ENCODE peak calls at places on chromosomes 5 and 9, in eight cellular contexts. C, L, G, K, B, H, I and Z are unnamed samples.

GRCh38 chr9:124662561-124662960 is 108.5 kb downstream of the NR6A1 start:
- DNase-seq in C (no peak), L (no peak), G (no peak), K (no peak), B (no peak), H (no peak), I (no peak), Z (no peak)

GRCh38 chr5:81140942-81141341 is 92.2 kb upstream of the CKMT2 start:
- DNase-seq in C (no peak), L (no peak), G (no peak), K (no peak), B (peak), H (no peak), I (no peak), Z (no peak)

GRCh38 chr5:26641492-26641891 is 396.9 kb downstream of the CDH9 start:
- DNase-seq in C (no peak), L (no peak), G (no peak), K (no peak), B (no peak), H (no peak), I (no peak), Z (no peak)

GRCh38 chr5:16809816-16810502 is 126.1 kb downstream of the MYO10 start:
- DNase-seq in C (no peak), L (no peak), G (no peak), K (no peak), B (no peak), H (no peak), I (peak), Z (no peak)

GRCh38 chr5:52738095-52738506 is 49.6 kb upstream of the ITGA1 start:
- DNase-seq in C (no peak), L (no peak), G (peak), K (no peak), B (no peak), H (no peak), I (no peak), Z (no peak)

GRCh38 chr5:112142769-112143270 is 276.3 kb downstream of the EPB41L4A start:
- DNase-seq in C (no peak), L (no peak), G (peak), K (no peak), B (peak), H (no peak), I (no peak), Z (no peak)

GRCh38 chr9:120528834-120529233 is 51.1 kb downstream of the CDK5RAP2 start:
- DNase-seq in C (no peak), L (no peak), G (no peak), K (no peak), B (no peak), H (no peak), I (no peak), Z (no peak)

GRCh38 chr5:61394078-61394701 is 62.1 kb downstream of the ZSWIM6 start:
- DNase-seq in C (no peak), L (no peak), G (no peak), K (no peak), B (no peak), H (no peak), I (no peak), Z (no peak)

GRCh38 chr5:87411586-87412416 is 929 bp downstream of the CCNH start:
- DNase-seq in C (no peak), L (peak), G (peak), K (no peak), B (peak), H (no peak), I (peak), Z (no peak)

GRCh38 chr5:2432070-2432920 is 319.2 kb downstream of the IRX2 start:
- DNase-seq in C (no peak), L (no peak), G (no peak), K (no peak), B (no peak), H (no peak), I (no peak), Z (no peak)

GRCh38 chr9:107620801-107621200 is 131.2 kb upstream of the KLF4 start:
- DNase-seq in C (no peak), L (no peak), G (no peak), K (no peak), B (no peak), H (no peak), I (peak), Z (no peak)

GRCh38 chr5:111271885-111272284 is 47.7 kb downstream of the CAMK4 start:
- DNase-seq in C (no peak), L (no peak), G (no peak), K (no peak), B (no peak), H (no peak), I (no peak), Z (no peak)

GRCh38 chr5:115856936-115857524 is 15.3 kb downstream of the AP3S1 start:
- DNase-seq in C (no peak), L (no peak), G (no peak), K (no peak), B (no peak), H (no peak), I (no peak), Z (no peak)

GRCh38 chr5:21254161-21254560 is 1266.2 kb upstream of the CDH18 start:
- DNase-seq in C (no peak), L (no peak), G (no peak), K (no peak), B (no peak), H (no peak), I (no peak), Z (no peak)

GRCh38 chr9:110714314-110714713 is 45.7 kb downstream of the MUSK start:
- DNase-seq in C (no peak), L (peak), G (no peak), K (no peak), B (no peak), H (no peak), I (no peak), Z (no peak)

GRCh38 chr5:139700711-139701693 is 52.9 kb downstream of the CXXC5 start:
- DNase-seq in C (no peak), L (no peak), G (no peak), K (no peak), B (no peak), H (no peak), I (peak), Z (no peak)

GRCh38 chr5:106292654-106293053 is 1378.1 kb downstream of the EFNA5 start:
- DNase-seq in C (no peak), L (no peak), G (no peak), K (no peak), B (no peak), H (no peak), I (no peak), Z (no peak)

GRCh38 chr5:142170254-142170953 is 61.8 kb downstream of the NDFIP1 start:
- DNase-seq in C (no peak), L (no peak), G (no peak), K (no peak), B (no peak), H (no peak), I (no peak), Z (peak)

GRCh38 chr5:119279093-119279492 is 76.7 kb upstream of the TNFAIP8 start:
- DNase-seq in C (no peak), L (no peak), G (no peak), K (no peak), B (no peak), H (no peak), I (no peak), Z (no peak)

GRCh38 chr9:133572821-133573361 is 36.3 kb downstream of the FAM163B start:
- DNase-seq in C (no peak), L (no peak), G (no peak), K (no peak), B (no peak), H (no peak), I (no peak), Z (no peak)

GRCh38 chr9:98334796-98335195 is 79.3 kb upstream of the TBC1D2 start:
- DNase-seq in C (no peak), L (no peak), G (no peak), K (no peak), B (no peak), H (no peak), I (no peak), Z (no peak)

GRCh38 chr9:96217358-96217755 is 84.6 kb downstream of the HSD17B3 start:
- DNase-seq in C (no peak), L (no peak), G (no peak), K (no peak), B (no peak), H (no peak), I (peak), Z (no peak)

GRCh38 chr5:150960791-150961396 is 56.1 kb upstream of the ZNF300 start:
- DNase-seq in C (no peak), L (peak), G (no peak), K (no peak), B (peak), H (no peak), I (no peak), Z (no peak)

GRCh38 chr5:100469780-100470179 is 65.4 kb upstream of the FAM174A start:
- DNase-seq in C (no peak), L (no peak), G (peak), K (no peak), B (no peak), H (no peak), I (no peak), Z (no peak)

GRCh38 chr5:163269624-163270023 is 167.8 kb upstream of the CCNG1 start:
- DNase-seq in C (no peak), L (peak), G (no peak), K (no peak), B (peak), H (no peak), I (no peak), Z (no peak)

GRCh38 chr5:43775000-43775399 is 172.0 kb downstream of the NNT start:
- DNase-seq in C (no peak), L (no peak), G (no peak), K (no peak), B (no peak), H (no peak), I (no peak), Z (no peak)

GRCh38 chr5:8446179-8446578 is 577.2 kb downstream of the MTRR start:
- DNase-seq in C (no peak), L (no peak), G (no peak), K (no peak), B (no peak), H (no peak), I (no peak), Z (no peak)

GRCh38 chr9:93598647-93599241 is 22.4 kb downstream of the PHF2 start:
- DNase-seq in C (peak), L (no peak), G (no peak), K (peak), B (no peak), H (no peak), I (peak), Z (no peak)

GRCh38 chr5:131265318-131265803 is 1.5 kb downstream of the CDC42SE2 start:
- DNase-seq in C (no peak), L (peak), G (peak), K (no peak), B (peak), H (no peak), I (no peak), Z (no peak)

GRCh38 chr9:34375901-34376595 is 650 bp downstream of the MYORG start:
- DNase-seq in C (peak), L (peak), G (peak), K (peak), B (peak), H (no peak), I (peak), Z (no peak)
- TF ChIP-seq CTCF in C (no peak), L (peak), G (peak), K (no peak), B (no peak), H (no peak), I (no peak), Z (peak)

GRCh38 chr5:154709368-154710305 is 45.5 kb upstream of the LARP1 start:
- DNase-seq in C (no peak), L (no peak), G (no peak), K (no peak), B (no peak), H (no peak), I (no peak), Z (no peak)

GRCh38 chr5:154708207-154708606 is 47.0 kb upstream of the LARP1 start:
- DNase-seq in C (no peak), L (no peak), G (no peak), K (no peak), B (no peak), H (no peak), I (no peak), Z (no peak)

GRCh38 chr5:154706416-154706815 is 48.8 kb upstream of the LARP1 start:
- DNase-seq in C (no peak), L (no peak), G (no peak), K (no peak), B (no peak), H (no peak), I (no peak), Z (no peak)

GRCh38 chr5:154708845-154709244 is 46.3 kb upstream of the LARP1 start:
- DNase-seq in C (no peak), L (no peak), G (no peak), K (no peak), B (peak), H (no peak), I (no peak), Z (no peak)

DNA sequence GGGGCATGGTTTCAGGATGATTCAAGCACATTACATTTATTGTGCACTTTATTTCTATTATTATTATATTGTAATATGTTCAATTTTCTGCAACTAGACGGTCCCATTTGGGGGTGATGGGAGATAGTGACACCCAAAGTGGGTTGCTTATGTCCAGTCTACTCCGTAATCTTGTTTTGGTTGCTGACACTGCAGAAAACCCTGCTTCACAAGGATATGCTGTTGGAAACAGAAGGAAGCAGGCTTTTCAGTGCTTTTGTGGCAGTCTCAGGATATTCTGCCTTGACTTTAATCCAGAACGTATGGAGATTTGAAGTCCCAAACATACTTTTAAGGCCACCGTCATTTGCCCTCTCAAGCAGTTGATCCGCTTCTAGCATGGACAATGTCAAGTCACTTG is 47.5 kb upstream of the LARP1 start:
- DNase-seq in C (no peak), L (no peak), G (no peak), K (no peak), B (no peak), H (no peak), I (no peak), Z (no peak)
- TF ChIP-seq CTCF in C (no peak), L (no peak), G (no peak), K (no peak), B (no peak), H (no peak), I (no peak), Z (no peak)

DNA sequence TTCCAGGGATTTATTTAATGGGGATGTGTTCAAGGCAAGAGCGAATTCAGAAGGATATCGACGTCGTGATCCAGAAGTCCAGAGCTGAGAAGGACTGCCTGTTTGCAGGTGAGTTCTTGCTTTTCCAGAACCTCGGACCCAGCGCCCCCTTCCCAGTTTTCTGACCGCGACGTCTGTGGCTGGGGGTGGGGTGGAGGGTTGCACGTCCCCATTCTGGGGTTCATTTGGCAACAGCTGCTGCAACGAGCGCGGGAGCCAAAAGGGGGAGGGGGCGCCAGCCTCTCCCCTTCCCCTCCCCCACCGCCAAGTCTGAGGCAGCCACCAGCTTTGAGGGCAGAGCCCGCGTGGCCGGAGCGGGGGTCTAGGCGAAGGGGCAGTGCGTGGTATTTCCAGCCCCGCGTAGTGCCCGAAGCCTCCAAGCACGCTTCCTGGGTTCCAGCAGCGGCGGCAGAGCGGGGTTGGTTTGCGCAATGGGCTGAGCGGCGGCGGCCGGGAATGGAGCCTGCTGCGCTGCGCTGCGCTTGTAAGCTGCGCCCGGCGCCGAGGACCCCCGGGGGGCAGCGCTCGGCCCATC is 729 bp downstream of the PARP8 start:
- DNase-seq in C (peak), L (peak), G (peak), K (peak), B (peak), H (no peak), I (peak), Z (no peak)
- TF ChIP-seq CTCF in C (no peak), L (no peak), G (no peak), K (no peak), B (no peak), H (no peak), I (no peak), Z (no peak)

DNA sequence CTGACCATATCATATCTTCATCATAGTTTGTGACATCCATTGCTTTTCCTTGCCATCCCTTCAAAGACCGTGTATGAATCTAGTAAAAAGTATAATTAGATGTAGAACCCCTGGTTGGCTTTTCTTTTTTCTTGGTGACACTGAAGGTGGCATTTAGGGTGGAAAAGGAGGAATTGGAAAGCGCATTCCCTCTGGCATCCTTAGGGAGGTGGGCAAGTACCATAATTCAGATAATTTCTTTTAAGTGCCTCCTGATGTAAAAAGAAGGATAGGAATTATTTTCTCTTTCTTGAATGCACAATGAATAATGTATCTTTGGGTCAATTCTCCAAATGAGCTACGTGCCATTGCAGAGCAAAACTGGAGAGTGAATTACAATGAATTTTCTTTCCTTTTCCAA is 73.2 kb upstream of the SMARCA2 start:
- DNase-seq in C (no peak), L (no peak), G (no peak), K (no peak), B (no peak), H (no peak), I (no peak), Z (no peak)
- TF ChIP-seq CTCF in C (no peak), L (no peak), G (peak), K (no peak), B (peak), H (no peak), I (no peak), Z (peak)

GRCh38 chr5:178434851-178435250 is 155.3 kb downstream of the COL23A1 start:
- DNase-seq in C (no peak), L (no peak), G (no peak), K (no peak), B (no peak), H (no peak), I (no peak), Z (no peak)
- TF ChIP-seq CTCF in C (no peak), L (no peak), G (no peak), K (no peak), B (no peak), H (no peak), I (no peak), Z (no peak)

GRCh38 chr9:78295731-78296130 is 1.2 kb upstream of the PSAT1 start:
- DNase-seq in C (no peak), L (no peak), G (no peak), K (no peak), B (no peak), H (no peak), I (no peak), Z (no peak)

GRCh38 chr9:78297672-78297961 is 692 bp downstream of the PSAT1 start:
- DNase-seq in C (no peak), L (peak), G (no peak), K (no peak), B (no peak), H (no peak), I (no peak), Z (no peak)

GRCh38 chr9:78296208-78296892 is 575 bp upstream of the PSAT1 start:
- DNase-seq in C (peak), L (peak), G (peak), K (peak), B (peak), H (no peak), I (peak), Z (no peak)

GRCh38 chr9:78298046-78298511 is 1.2 kb downstream of the PSAT1 start:
- DNase-seq in C (no peak), L (no peak), G (no peak), K (no peak), B (peak), H (no peak), I (no peak), Z (no peak)

GRCh38 chr9:78296893-78297671 is at the start of gene PSAT1:
- DNase-seq in C (peak), L (peak), G (peak), K (peak), B (peak), H (peak), I (peak), Z (peak)
- TF ChIP-seq CTCF in C (no peak), L (no peak), G (no peak), K (no peak), B (no peak), H (no peak), I (no peak), Z (no peak)

DNA sequence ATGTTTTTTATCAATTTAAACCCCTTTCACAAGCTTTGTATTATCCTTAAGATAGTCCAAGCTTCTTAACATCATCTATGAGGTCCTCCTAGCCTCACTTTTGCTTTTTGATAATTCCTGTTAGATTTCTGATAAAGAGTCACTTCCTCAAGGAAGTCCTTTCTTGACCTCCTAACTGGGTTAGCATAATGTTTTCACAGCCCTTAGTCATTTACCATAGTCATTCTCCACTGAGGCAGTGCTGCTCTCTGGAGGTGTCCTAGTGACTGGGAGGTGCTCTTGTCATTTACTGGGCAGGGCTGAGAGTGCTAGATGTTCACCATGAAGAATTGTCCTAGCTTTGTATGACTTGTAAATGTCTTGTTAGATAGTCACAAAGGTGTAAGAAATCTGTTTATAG is 26.4 kb downstream of the TNPO1 start:
- DNase-seq in C (no peak), L (peak), G (no peak), K (no peak), B (peak), H (no peak), I (peak), Z (no peak)
- TF ChIP-seq CTCF in C (no peak), L (peak), G (no peak), K (no peak), B (no peak), H (no peak), I (no peak), Z (peak)

DNA sequence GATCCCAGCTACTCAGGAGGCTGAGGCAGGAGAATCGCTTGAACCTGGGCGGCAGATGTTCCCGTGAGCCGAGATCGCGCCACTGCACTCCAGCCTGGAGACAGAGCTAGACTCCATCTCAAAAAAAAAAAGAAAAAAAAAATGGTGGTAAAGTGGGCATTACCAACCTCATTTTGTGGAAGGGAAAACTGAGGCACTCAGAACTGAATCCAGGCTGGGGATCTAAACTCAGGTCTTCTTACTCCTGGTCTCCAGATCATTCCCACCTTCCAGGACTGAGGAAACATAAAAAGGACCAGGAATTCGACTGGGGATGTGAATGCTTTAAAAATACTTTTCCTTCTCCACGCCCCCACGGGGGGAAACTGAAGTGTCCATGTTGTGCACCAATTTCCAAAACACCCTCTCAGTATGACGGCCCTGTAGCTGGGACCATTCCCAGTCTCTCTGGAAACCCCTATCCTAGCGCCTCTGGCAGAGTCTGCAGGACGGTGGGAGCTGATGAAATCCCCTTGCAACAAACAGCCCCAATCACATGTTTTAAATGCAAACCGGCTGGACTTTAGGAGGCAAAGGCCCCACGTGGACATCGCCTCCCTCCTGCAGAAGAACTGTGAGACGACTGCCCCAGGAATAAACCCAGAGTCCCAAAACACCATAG is 8.9 kb upstream of the AKNA start:
- DNase-seq in C (peak), L (peak), G (no peak), K (no peak), B (no peak), H (no peak), I (no peak), Z (peak)
- TF ChIP-seq CTCF in C (no peak), L (no peak), G (no peak), K (no peak), B (no peak), H (no peak), I (no peak), Z (no peak)